ENCODE peak calls at places on chromosome 4, in five cellular contexts. U is transverse colon; X is fibroblast of pulmonary artery; G is cardiac muscle cell; D is CD4-positive, alpha-beta T cell. I is an unnamed sample.

GRCh38 chr4:123364906-123365305 is 31.7 kb upstream of the SPRY1 start:
- DNase-seq in U (no peak), X (no peak), G (no peak), D (no peak), I (no peak)

GRCh38 chr4:158948071-158948470 is 154.8 kb upstream of the RAPGEF2 start:
- DNase-seq in U (no peak), X (no peak), G (no peak), D (no peak), I (no peak)

GRCh38 chr4:122341906-122342305 is 36.9 kb upstream of the ADAD1 start:
- DNase-seq in U (no peak), X (peak; percentile 91), G (no peak), D (no peak), I (no peak)

GRCh38 chr4:114041117-114041475 is 61.6 kb upstream of the ARSJ start:
- DNase-seq in U (no peak), X (no peak), G (no peak), D (no peak), I (no peak)

GRCh38 chr4:13653356-13653755 is 25.8 kb upstream of the BOD1L1 start:
- DNase-seq in U (no peak), X (no peak), G (no peak), D (no peak), I (no peak)

GRCh38 chr4:152997771-152998487 is 61.8 kb downstream of the FHDC1 start:
- DNase-seq in U (no peak), X (no peak), G (no peak), D (no peak), I (no peak)

GRCh38 chr4:100641326-100641725 is 123.5 kb upstream of the EMCN start:
- DNase-seq in U (no peak), X (no peak), G (no peak), D (no peak), I (no peak)

GRCh38 chr4:98448923-98449322 is 187.7 kb downstream of the RAP1GDS1 start:
- DNase-seq in U (peak; percentile 33), X (no peak), G (peak; percentile 52), D (peak; percentile 5), I (peak; percentile 14)

GRCh38 chr4:180281726-180282125 is 1961.5 kb upstream of the TENM3 start:
- DNase-seq in U (no peak), X (no peak), G (no peak), D (no peak), I (no peak)

GRCh38 chr4:159201168-159201567 is 98.3 kb downstream of the RAPGEF2 start:
- DNase-seq in U (no peak), X (no peak), G (no peak), D (no peak), I (no peak)

GRCh38 chr4:7442609-7443140 is 7.9 kb upstream of the PSAPL1 start:
- DNase-seq in U (no peak), X (no peak), G (no peak), D (no peak), I (no peak)

GRCh38 chr4:167550021-167550420 is 315.7 kb upstream of the SPOCK3 start:
- DNase-seq in U (no peak), X (no peak), G (no peak), D (no peak), I (no peak)

GRCh38 chr4:52877006-52877405 is 14.9 kb downstream of the RASL11B start:
- DNase-seq in U (no peak), X (no peak), G (no peak), D (no peak), I (no peak)

GRCh38 chr4:185885075-185885474 is 73.1 kb upstream of the SORBS2 start:
- DNase-seq in U (no peak), X (no peak), G (no peak), D (no peak), I (no peak)

DNA sequence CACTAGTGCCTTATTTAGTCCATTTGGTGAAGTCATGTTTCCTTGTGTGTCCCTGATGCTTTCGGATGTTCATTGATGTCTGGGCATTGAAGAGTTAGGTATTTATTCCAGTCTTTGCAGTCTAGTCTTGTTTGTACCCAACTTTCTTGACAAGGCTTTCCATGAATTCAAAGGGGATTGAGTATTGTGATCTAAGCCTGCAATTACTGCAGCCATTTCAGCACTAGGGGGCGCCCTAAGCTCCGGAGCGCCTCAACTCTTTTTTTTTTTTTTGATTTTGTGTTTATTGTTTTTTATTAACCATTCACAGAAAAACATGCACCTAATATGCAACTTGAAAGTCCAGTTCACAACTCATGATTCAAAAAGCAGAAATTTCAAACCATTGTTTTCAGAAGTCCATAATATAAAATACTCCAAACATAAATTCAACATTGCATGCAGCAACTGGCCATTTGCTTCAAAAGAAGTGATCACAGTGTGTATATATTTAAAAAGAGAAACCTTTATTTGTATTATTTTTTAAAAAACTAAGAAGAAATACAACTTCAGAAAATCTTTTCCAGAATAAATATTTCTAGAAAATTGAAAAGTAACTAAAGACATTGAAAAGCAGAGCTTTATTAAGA is 59.2 kb downstream of the PTPN13 start:
- DNase-seq in U (peak; percentile 8), X (peak; percentile 6), G (no peak), D (no peak), I (no peak)
- TF ChIP-seq CTCF in U (no peak), X (peak; percentile 29), G (peak; percentile 36), D (no peak), I (peak; percentile 73)

GRCh38 chr4:149891381-149891780 is 75.7 kb upstream of the IQCM start:
- DNase-seq in U (no peak), X (no peak), G (no peak), D (no peak), I (no peak)

GRCh38 chr4:149897784-149898183 is 82.1 kb upstream of the IQCM start:
- DNase-seq in U (no peak), X (peak; percentile 48), G (peak; percentile 12), D (no peak), I (no peak)

GRCh38 chr4:149901128-149901527 is 85.5 kb upstream of the IQCM start:
- DNase-seq in U (peak; percentile 27), X (no peak), G (no peak), D (no peak), I (no peak)

GRCh38 chr4:149896428-149896827 is 80.8 kb upstream of the IQCM start:
- DNase-seq in U (no peak), X (peak; percentile 53), G (peak; percentile 26), D (no peak), I (peak; percentile 23)
- TF ChIP-seq CTCF in U (peak; percentile 28), X (peak; percentile 61), G (peak; percentile 52), D (no peak), I (no peak)

GRCh38 chr4:119490335-119490734 is 138.3 kb downstream of the PDE5A start:
- DNase-seq in U (peak; percentile 10), X (peak; percentile 39), G (peak; percentile 27), D (no peak), I (peak; percentile 20)

GRCh38 chr4:119489305-119489704 is 139.3 kb downstream of the PDE5A start:
- DNase-seq in U (no peak), X (no peak), G (no peak), D (no peak), I (no peak)

GRCh38 chr4:119498520-119498919 is 130.1 kb downstream of the PDE5A start:
- DNase-seq in U (no peak), X (peak; percentile 72), G (no peak), D (no peak), I (no peak)

GRCh38 chr4:119493419-119493818 is 135.2 kb downstream of the PDE5A start:
- DNase-seq in U (no peak), X (peak; percentile 45), G (no peak), D (no peak), I (no peak)
- TF ChIP-seq CTCF in U (peak; percentile 32), X (no peak), G (peak; percentile 14), D (no peak), I (no peak)

GRCh38 chr4:39169426-39169825 is 12.9 kb upstream of the WDR19 start:
- DNase-seq in U (no peak), X (no peak), G (no peak), D (no peak), I (no peak)
- TF ChIP-seq CTCF in U (no peak), X (no peak), G (no peak), D (no peak), I (no peak)

GRCh38 chr4:150960818-150961217 is 54.3 kb downstream of the LRBA start:
- DNase-seq in U (no peak), X (peak; percentile 41), G (no peak), D (no peak), I (peak; percentile 15)
- TF ChIP-seq CTCF in U (no peak), X (peak; percentile 64), G (peak; percentile 69), D (peak; percentile 19), I (peak; percentile 37)

GRCh38 chr4:3009422-3009821 is 46.1 kb downstream of the GRK4 start:
- DNase-seq in U (no peak), X (peak; percentile 16), G (peak; percentile 16), D (no peak), I (no peak)
- TF ChIP-seq CTCF in U (no peak), X (peak; percentile 11), G (no peak), D (no peak), I (no peak)

GRCh38 chr4:57077550-57078311 is 32.5 kb downstream of the IGFBP7 start:
- DNase-seq in U (no peak), X (peak; percentile 93), G (no peak), D (no peak), I (no peak)

GRCh38 chr4:57073559-57073958 is 36.6 kb downstream of the IGFBP7 start:
- DNase-seq in U (no peak), X (no peak), G (no peak), D (no peak), I (no peak)

GRCh38 chr4:57075353-57075752 is 34.8 kb downstream of the IGFBP7 start:
- DNase-seq in U (no peak), X (no peak), G (no peak), D (no peak), I (no peak)

GRCh38 chr4:57076646-57077045 is 33.5 kb downstream of the IGFBP7 start:
- DNase-seq in U (no peak), X (no peak), G (no peak), D (no peak), I (no peak)

GRCh38 chr4:57074753-57075152 is 35.4 kb downstream of the IGFBP7 start:
- DNase-seq in U (no peak), X (peak; percentile 79), G (no peak), D (no peak), I (no peak)
- TF ChIP-seq CTCF in U (no peak), X (no peak), G (no peak), D (no peak), I (no peak)

GRCh38 chr4:155403886-155404285 is 27.1 kb upstream of the MAP9 start:
- DNase-seq in U (no peak), X (peak; percentile 58), G (peak; percentile 65), D (no peak), I (no peak)
- TF ChIP-seq CTCF in U (no peak), X (peak; percentile 18), G (peak; percentile 36), D (no peak), I (no peak)

I was measured in endothelial cell.